ENCODE peak calls at places on chromosomes 12 and 14, in four cellular contexts. H is H1, V is H9, D is IMR-90. I is an unnamed sample.

GRCh38 chr14:39229222-39229543 is 4.5 kb upstream of the MIA2 start:
- DNase-seq in H (no peak), V (no peak), D (peak; percentile 7), I (peak; percentile 7)

GRCh38 chr12:117685115-117685926 is 283.5 kb downstream of the KSR2 start:
- DNase-seq in D (no peak), H (peak; percentile 73), V (peak; percentile 97), I (peak; percentile 99)

GRCh38 chr12:3752741-3753486 is at the start of gene CRACR2A:
- DNase-seq in D (peak; percentile 31), V (peak; percentile 90), H (peak; percentile 41), I (peak; percentile 89)

GRCh38 chr14:103281496-103282231 is 52.4 kb upstream of the EIF5 start:
- DNase-seq in H (no peak), V (peak; percentile 81), D (peak; percentile 62), I (peak; percentile 91)

GRCh38 chr14:95319312-95320075 is at the start of gene CLMN:
- DNase-seq in D (peak; percentile 4), H (no peak), V (peak; percentile 52), I (peak; percentile 69)

GRCh38 chr12:101696477-101697196 is 803 bp upstream of the CHPT1 start:
- DNase-seq in H (no peak), D (no peak), V (no peak), I (no peak)

GRCh38 chr14:33790996-33791395 is 159.9 kb downstream of the EGLN3 start:
- DNase-seq in H (no peak), D (no peak), V (no peak), I (no peak)

GRCh38 chr12:108301346-108301745 is 37.8 kb downstream of the CMKLR1 start:
- DNase-seq in H (no peak), V (no peak), D (no peak), I (no peak)

GRCh38 chr14:89171628-89172027 is 245.4 kb downstream of the FOXN3 start:
- DNase-seq in H (no peak), V (no peak), D (no peak), I (no peak)

GRCh38 chr12:75825686-75826085 is 205.9 kb downstream of the PHLDA1 start:
- DNase-seq in V (no peak), D (peak; percentile 86), H (no peak), I (no peak)

GRCh38 chr14:23364604-23365352 is at the start of gene EFS:
- DNase-seq in V (peak; percentile 58), D (peak; percentile 18), H (no peak), I (peak; percentile 90)

GRCh38 chr14:64644629-64645028 is 59.6 kb upstream of the PLEKHG3 start:
- DNase-seq in D (no peak), V (no peak), H (no peak), I (peak; percentile 47)

GRCh38 chr14:99592933-99593753 is 10.9 kb downstream of the CCDC85C start:
- DNase-seq in V (no peak), H (no peak), D (no peak), I (no peak)

GRCh38 chr12:127830730-127831129 is 436.2 kb upstream of the TMEM132C start:
- DNase-seq in V (no peak), D (no peak), H (no peak), I (peak; percentile 51)

GRCh38 chr12:76348079-76348901 is at the start of gene BBS10:
- DNase-seq in D (peak; percentile 91), V (peak; percentile 97), H (peak; percentile 73), I (peak; percentile 96)

GRCh38 chr12:24728366-24728765 is 220.5 kb downstream of the BCAT1 start:
- DNase-seq in D (peak; percentile 55), V (no peak), H (no peak), I (peak; percentile 26)

GRCh38 chr14:104282332-104283196 is 144.2 kb downstream of the KIF26A start:
- DNase-seq in D (no peak), H (no peak), V (peak; percentile 15), I (no peak)

GRCh38 chr14:46653031-46653775 is 1.6 kb upstream of the RPL10L start:
- DNase-seq in D (no peak), H (no peak), V (no peak), I (no peak)

GRCh38 chr12:910416-910815 is 39.1 kb downstream of the RAD52 start:
- DNase-seq in D (no peak), H (no peak), V (no peak), I (no peak)

GRCh38 chr14:96189288-96189711 is 15.3 kb upstream of the BDKRB2 start:
- DNase-seq in V (no peak), D (peak; percentile 97), H (no peak), I (no peak)

GRCh38 chr14:93970589-93970966 is 5.8 kb downstream of the ASB2 start:
- DNase-seq in V (no peak), D (no peak), H (no peak), I (no peak)

GRCh38 chr14:39956372-39956771 is 524.1 kb upstream of the FBXO33 start:
- DNase-seq in D (no peak), V (no peak), H (no peak), I (no peak)

GRCh38 chr14:97580923-97581495 is 783.8 kb downstream of the VRK1 start:
- DNase-seq in D (no peak), H (no peak), V (peak; percentile 38), I (peak; percentile 55)

GRCh38 chr12:56013482-56013881 is 7.4 kb upstream of the IKZF4 start:
- DNase-seq in H (no peak), V (no peak), D (no peak), I (no peak)

GRCh38 chr14:92960706-92961566 is 38.0 kb downstream of the CHGA start:
- DNase-seq in H (no peak), D (peak; percentile 55), V (no peak), I (peak; percentile 40)

GRCh38 chr14:37583358-37584210 is 11.5 kb downstream of the FOXA1 start:
- DNase-seq in H (no peak), V (peak; percentile 50), D (no peak), I (peak; percentile 45)

GRCh38 chr12:89947437-89948265 is 239.0 kb upstream of the ATP2B1 start:
- DNase-seq in D (peak; percentile 95), H (no peak), V (no peak), I (peak; percentile 17)

GRCh38 chr12:124863409-124864325 is at the start of gene SCARB1:
- DNase-seq in D (peak; percentile 64), V (peak; percentile 93), H (peak; percentile 33), I (peak; percentile 86)

GRCh38 chr12:56374726-56375597 is 12.3 kb upstream of the APOF start:
- DNase-seq in H (no peak), V (no peak), D (peak; percentile 9), I (no peak)

GRCh38 chr12:51234533-51234932 is 4.1 kb upstream of the DAZAP2 start:
- DNase-seq in D (no peak), V (no peak), H (no peak), I (no peak)
- H3K56ac ChIP-seq in D (no peak overlapping the region), V (no peak overlapping the region), H (no peak overlapping the region), I (no peak overlapping the region)

GRCh38 chr14:49861923-49862673 is 9.5 kb upstream of the NEMF start:
- DNase-seq in V (peak; percentile 83), D (peak; percentile 87), H (peak; percentile 69), I (peak; percentile 92)

GRCh38 chr14:49858383-49858782 is 5.8 kb upstream of the NEMF start:
- DNase-seq in D (no peak), V (no peak), H (no peak), I (no peak)

GRCh38 chr14:49860988-49861387 is 8.4 kb upstream of the NEMF start:
- DNase-seq in D (no peak), V (no peak), H (no peak), I (no peak)

GRCh38 chr14:49863483-49864262 is 11.1 kb upstream of the NEMF start:
- DNase-seq in H (no peak), D (no peak), V (no peak), I (peak; percentile 63)

GRCh38 chr14:49861581-49861922 is 9.0 kb upstream of the NEMF start:
- DNase-seq in H (no peak), V (peak; percentile 61), D (peak; percentile 87), I (peak; percentile 94)
- H3K4ac ChIP-seq in H (no peak overlapping the region), V (no peak overlapping the region), D (peak overlapping the region; percentile 99), I (peak overlapping the region; percentile 81)

GRCh38 chr14:75842624-75843023 is 139.2 kb downstream of the TGFB3 start:
- DNase-seq in D (no peak), V (no peak), H (no peak), I (no peak)
- H3K56ac ChIP-seq in D (no peak overlapping the region), V (no peak overlapping the region), H (no peak overlapping the region), I (no peak overlapping the region)

GRCh38 chr12:69470189-69471094 is at the start of gene FRS2:
- DNase-seq in V (peak; percentile 97), H (peak; percentile 77), D (peak; percentile 86), I (peak; percentile 97)

GRCh38 chr12:69468237-69469026 is 1.8 kb upstream of the FRS2 start:
- DNase-seq in D (no peak), V (no peak), H (no peak), I (peak; percentile 64)

GRCh38 chr12:69469854-69470188 is 367 bp upstream of the FRS2 start:
- DNase-seq in H (no peak), D (no peak), V (no peak), I (no peak)

GRCh38 chr12:69473229-69473628 is 3.0 kb downstream of the FRS2 start:
- DNase-seq in D (no peak), V (no peak), H (no peak), I (no peak)

GRCh38 chr12:69471667-69472385 is 1.6 kb downstream of the FRS2 start:
- DNase-seq in V (no peak), H (no peak), D (peak; percentile 8), I (no peak)
- H3K4ac ChIP-seq in V (no peak overlapping the region), H (no peak overlapping the region), D (no peak overlapping the region), I (no peak overlapping the region)

GRCh38 chr12:122641976-122642375 is 61.2 kb downstream of the HCAR2 start:
- DNase-seq in H (no peak), V (no peak), D (peak; percentile 58), I (no peak)
- H3K56ac ChIP-seq in H (no peak overlapping the region), V (no peak overlapping the region), D (no peak overlapping the region), I (no peak overlapping the region)

DNA sequence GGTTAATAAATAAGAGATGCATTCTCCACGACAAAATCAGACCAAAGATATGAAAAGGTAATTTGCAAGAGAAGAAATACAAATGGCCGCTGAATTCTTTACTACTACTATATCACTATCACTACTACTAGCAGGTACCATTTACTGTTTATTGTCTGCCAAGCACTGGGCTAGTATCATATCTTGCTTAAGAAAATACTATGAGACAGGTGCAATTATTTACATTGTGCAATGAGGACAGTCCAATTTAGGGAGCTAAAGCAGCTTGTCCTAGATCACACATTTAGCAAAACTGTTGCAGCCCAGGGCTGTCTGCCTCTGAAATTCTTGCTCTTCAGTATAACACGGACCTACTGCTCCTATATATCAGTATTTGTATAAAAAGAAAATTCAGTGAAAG is 52.8 kb downstream of the CRADD start:
- DNase-seq in V (no peak), D (no peak), H (no peak), I (no peak)
- H3K4ac ChIP-seq in V (no peak overlapping the region), D (no peak overlapping the region), H (no peak overlapping the region), I (no peak overlapping the region)

GRCh38 chr12:22759769-22760674 is 135.1 kb downstream of the ETNK1 start:
- DNase-seq in D (no peak), V (no peak), H (no peak), I (peak; percentile 90)

GRCh38 chr12:22765731-22766130 is 140.8 kb downstream of the ETNK1 start:
- DNase-seq in D (no peak), H (no peak), V (no peak), I (no peak)
- H3K56ac ChIP-seq in D (no peak overlapping the region), H (no peak overlapping the region), V (no peak overlapping the region), I (no peak overlapping the region)